ENCODE peak calls at places on chromosome 14, in six cellular contexts. L is A673; B is CD8-positive, alpha-beta T cell; H is left ventricle myocardium inferior; X is GM12878; F is right lobe of liver. J is an unnamed sample.

GRCh38 chr14:94458558-94459200 is 6.1 kb upstream of the SERPINA11 start:
- DNase-seq in L (peak), B (no peak), H (no peak), X (no peak), F (no peak), J (no peak)

GRCh38 chr14:103019236-103019635 is 38.1 kb downstream of the CDC42BPB start:
- DNase-seq in L (no peak), B (no peak), H (no peak), X (no peak), F (no peak), J (no peak)

GRCh38 chr14:76500011-76500410 is 124.1 kb downstream of the ESRRB start:
- DNase-seq in L (no peak), B (no peak), H (no peak), X (no peak), F (no peak), J (no peak)

GRCh38 chr14:94532462-94532861 is 23.2 kb upstream of the SERPINA12 start:
- DNase-seq in L (peak), B (no peak), H (no peak), X (peak), F (no peak), J (no peak)

GRCh38 chr14:64708148-64709004 is 4.2 kb downstream of the PLEKHG3 start:
- DNase-seq in L (no peak), B (no peak), H (no peak), X (no peak), F (peak), J (peak)

GRCh38 chr14:76964695-76965094 is 63.8 kb downstream of the IRF2BPL start:
- DNase-seq in L (no peak), B (no peak), H (no peak), X (no peak), F (no peak), J (no peak)

GRCh38 chr14:102692334-102692733 is 84.9 kb upstream of the TRAF3 start:
- DNase-seq in L (peak), B (no peak), H (no peak), X (no peak), F (no peak), J (no peak)

GRCh38 chr14:99773496-99774203 is 19.6 kb upstream of the EML1 start:
- DNase-seq in L (no peak), B (no peak), H (no peak), X (no peak), F (no peak), J (no peak)

GRCh38 chr14:21521526-21521925 is 4.6 kb downstream of the SALL2 start:
- DNase-seq in L (no peak), B (no peak), H (no peak), X (no peak), F (no peak), J (no peak)

GRCh38 chr14:58331111-58331510 is 32.8 kb downstream of the ARID4A start:
- DNase-seq in L (peak), B (peak), H (peak), X (peak), F (peak), J (peak)

GRCh38 chr14:91595736-91596135 is 85.6 kb upstream of the PPP4R3A start:
- DNase-seq in L (no peak), B (no peak), H (no peak), X (no peak), F (no peak), J (no peak)

GRCh38 chr14:80850197-80850814 is 91.2 kb downstream of the CEP128 start:
- DNase-seq in L (peak), B (no peak), H (no peak), X (no peak), F (no peak), J (no peak)

GRCh38 chr14:74634481-74634880 is 22.4 kb upstream of the LTBP2 start:
- DNase-seq in L (no peak), B (no peak), H (no peak), X (no peak), F (no peak), J (no peak)

GRCh38 chr14:36521598-36522345 is 1.7 kb upstream of the NKX2-1 start:
- DNase-seq in L (no peak), B (no peak), H (no peak), X (no peak), F (no peak), J (no peak)

GRCh38 chr14:99427632-99428315 is 52.9 kb downstream of the SETD3 start:
- DNase-seq in L (peak), B (no peak), H (no peak), X (no peak), F (no peak), J (no peak)

GRCh38 chr14:104427126-104427851 is 152.3 kb upstream of the C14orf180 start:
- DNase-seq in L (no peak), B (no peak), H (no peak), X (no peak), F (no peak), J (peak)

GRCh38 chr14:76329150-76329881 is 46.6 kb upstream of the ESRRB start:
- DNase-seq in L (peak), B (no peak), H (no peak), X (no peak), F (no peak), J (no peak)

GRCh38 chr14:37598973-37599526 is 3.6 kb downstream of the TTC6 start:
- DNase-seq in L (no peak), B (no peak), H (no peak), X (no peak), F (no peak), J (no peak)

DNA sequence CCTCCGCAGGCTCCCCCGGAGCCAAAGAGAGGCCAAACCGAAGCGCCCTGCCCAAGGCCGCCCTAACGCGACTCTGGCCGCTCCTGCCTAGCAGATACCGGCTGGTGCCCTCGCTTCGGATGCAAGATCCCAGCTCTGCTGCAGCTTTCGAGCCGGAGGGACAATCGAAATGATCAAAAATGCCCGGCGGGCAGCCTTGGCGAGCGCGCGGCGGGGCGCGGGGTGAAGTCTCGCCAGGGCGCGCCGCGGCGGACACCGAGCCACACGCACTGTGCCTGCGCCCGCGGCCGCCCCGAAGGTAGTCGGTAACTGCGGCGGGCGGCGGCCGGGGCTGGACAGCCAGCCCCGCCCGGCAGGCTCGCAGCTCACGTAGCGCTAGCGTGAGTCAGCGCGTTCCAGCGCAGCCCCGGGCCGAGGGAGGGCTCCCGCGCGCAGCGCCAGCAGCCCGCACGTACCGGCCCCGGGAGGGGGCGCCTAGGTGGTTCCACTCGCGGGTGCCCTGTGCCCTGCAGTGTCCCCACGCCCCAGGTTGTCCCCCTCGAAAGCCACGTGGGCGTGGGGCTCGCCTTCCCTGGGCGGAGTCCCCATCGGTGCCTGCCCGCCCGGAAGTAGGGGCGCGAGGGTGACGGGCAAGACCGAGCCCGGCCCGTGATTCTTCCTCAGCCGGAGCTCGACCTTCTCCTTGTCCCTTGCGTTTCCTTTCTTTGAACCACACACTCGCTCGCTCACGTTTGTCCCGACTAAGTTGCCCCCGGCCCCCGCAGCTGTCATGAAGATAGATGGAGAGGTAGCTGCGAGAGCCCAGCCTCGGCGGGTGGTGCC is 109.3 kb upstream of the EGLN3 start:
- DNase-seq in L (peak), B (peak), H (peak), X (no peak), F (peak), J (peak)
- H3K4me3 ChIP-seq in L (peak), B (peak), H (peak), X (peak), F (peak), J (peak)

GRCh38 chr14:29712586-29712985 is 215.1 kb downstream of the PRKD1 start:
- DNase-seq in L (no peak), B (no peak), H (no peak), X (no peak), F (no peak), J (no peak)

GRCh38 chr14:29705801-29706200 is 221.8 kb downstream of the PRKD1 start:
- DNase-seq in L (no peak), B (no peak), H (no peak), X (no peak), F (no peak), J (no peak)

GRCh38 chr14:29709490-29709889 is 218.2 kb downstream of the PRKD1 start:
- DNase-seq in L (peak), B (no peak), H (no peak), X (no peak), F (no peak), J (no peak)

GRCh38 chr14:29706700-29707099 is 220.9 kb downstream of the PRKD1 start:
- DNase-seq in L (no peak), B (no peak), H (no peak), X (no peak), F (no peak), J (no peak)

DNA sequence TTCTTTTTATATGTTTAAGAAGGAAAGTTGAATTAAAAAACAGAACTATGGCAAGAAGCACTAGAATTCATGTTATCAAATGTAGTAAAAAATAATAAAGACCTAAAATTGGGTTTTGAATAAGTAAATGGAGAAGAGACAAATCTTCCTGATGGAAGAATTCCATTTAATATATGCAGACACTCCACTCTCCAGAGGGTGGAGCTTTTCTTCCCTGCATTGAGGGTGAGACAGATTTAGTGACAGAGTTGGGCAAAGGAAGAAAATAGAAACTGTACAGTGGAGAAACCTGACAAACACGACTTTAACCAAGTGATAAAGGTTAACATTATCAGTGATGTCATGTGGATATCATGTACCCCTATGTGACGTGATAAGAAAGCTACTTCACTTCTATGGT is 217.6 kb downstream of the PRKD1 start:
- DNase-seq in L (peak), B (no peak), H (no peak), X (no peak), F (no peak), J (no peak)
- TF ChIP-seq CTCF in L (peak), B (no peak), H (peak), X (no peak), F (no peak), J (peak)

GRCh38 chr14:51121096-51121495 is 26.2 kb upstream of the TRIM9 start:
- DNase-seq in L (no peak), B (no peak), H (no peak), X (no peak), F (no peak), J (no peak)

GRCh38 chr14:51119411-51120051 is 24.6 kb upstream of the TRIM9 start:
- DNase-seq in L (no peak), B (no peak), H (no peak), X (no peak), F (no peak), J (no peak)

GRCh38 chr14:51117579-51117978 is 22.7 kb upstream of the TRIM9 start:
- DNase-seq in L (no peak), B (no peak), H (no peak), X (no peak), F (no peak), J (no peak)

GRCh38 chr14:51116682-51117081 is 21.8 kb upstream of the TRIM9 start:
- DNase-seq in L (no peak), B (no peak), H (no peak), X (no peak), F (no peak), J (no peak)

GRCh38 chr14:51118993-51119392 is 24.1 kb upstream of the TRIM9 start:
- DNase-seq in L (no peak), B (no peak), H (no peak), X (no peak), F (no peak), J (no peak)
- H3K27ac ChIP-seq in L (no peak), B (no peak), H (no peak), X (no peak), F (no peak), J (peak)

GRCh38 chr14:101458536-101459391 is 102.5 kb upstream of the DIO3 start:
- DNase-seq in L (peak), B (no peak), H (no peak), X (no peak), F (peak), J (no peak)
- H3K4me3 ChIP-seq in L (peak), B (no peak), H (peak), X (no peak), F (no peak), J (no peak)